ENCODE peak calls at places on chromosomes 6 and 20, in seven cellular contexts. Z is H1, R is K562, Q is HepG2, K is GM12892, N is SK-N-SH, U is GM12878. E is an unnamed sample.

GRCh38 chr20:42432931-42433330 is 756.8 kb downstream of the PTPRT start:
- DNase-seq in K (no peak), U (no peak), N (no peak), Q (no peak), R (no peak), Z (no peak), E (no peak)

GRCh38 chr6:30749554-30750378 is 5.4 kb upstream of the IER3 start:
- DNase-seq in R (no peak), Q (peak; percentile 65), N (no peak), K (no peak), U (no peak), Z (no peak), E (no peak)

GRCh38 chr6:80608881-80609280 is 502.4 kb downstream of the BCKDHB start:
- DNase-seq in R (no peak), Q (no peak), N (no peak), K (no peak), U (no peak), Z (no peak), E (no peak)

GRCh38 chr20:17878912-17879602 is 89.5 kb downstream of the SNX5 start:
- DNase-seq in R (no peak), N (no peak), U (no peak), K (no peak), Z (no peak), Q (no peak), E (no peak)

GRCh38 chr20:64108731-64109389 is 1.5 kb upstream of the NPBWR2 start:
- DNase-seq in U (no peak), R (no peak), K (no peak), Q (no peak), Z (no peak), N (no peak), E (no peak)

GRCh38 chr6:44771647-44772415 is 384.3 kb downstream of the CDC5L start:
- DNase-seq in U (no peak), K (no peak), N (no peak), Q (no peak), Z (no peak), R (no peak), E (no peak)

GRCh38 chr6:163164175-163164900 is 250.2 kb upstream of the QKI start:
- DNase-seq in K (no peak), N (no peak), U (no peak), Q (no peak), Z (no peak), R (no peak), E (no peak)

GRCh38 chr6:72464791-72465691 is 156.8 kb upstream of the KCNQ5 start:
- DNase-seq in Q (no peak), R (peak; percentile 35), N (no peak), Z (no peak), K (no peak), U (no peak), E (no peak)

GRCh38 chr6:154318711-154319110 is 37.9 kb downstream of the IPCEF1 start:
- DNase-seq in N (peak; percentile 19), Q (no peak), R (no peak), Z (no peak), K (no peak), U (no peak), E (no peak)

GRCh38 chr6:108793449-108794134 is 54.6 kb upstream of the ARMC2 start:
- DNase-seq in Q (peak; percentile 17), R (no peak), U (no peak), N (peak; percentile 43), Z (no peak), K (no peak), E (no peak)

GRCh38 chr6:54846857-54847721 is 518 bp downstream of the FAM83B start:
- DNase-seq in Q (no peak), U (no peak), K (no peak), R (no peak), N (no peak), Z (peak; percentile 65), E (no peak)

GRCh38 chr6:105759946-105760345 is 326.2 kb upstream of the PRDM1 start:
- DNase-seq in R (no peak), Q (no peak), K (no peak), N (no peak), U (no peak), Z (no peak), E (no peak)

GRCh38 chr20:38004416-38004815 is 28.8 kb downstream of the TTI1 start:
- DNase-seq in K (no peak), Z (no peak), R (no peak), U (no peak), Q (no peak), N (no peak), E (no peak)

GRCh38 chr20:52983726-52984450 is 11.7 kb downstream of the TSHZ2 start:
- DNase-seq in Q (no peak), N (no peak), Z (peak; percentile 53), U (no peak), R (no peak), K (no peak), E (no peak)

GRCh38 chr6:80022803-80023202 is 18.4 kb downstream of the TTK start:
- DNase-seq in Q (no peak), U (no peak), Z (no peak), K (no peak), R (no peak), N (no peak), E (no peak)

GRCh38 chr20:13325033-13325432 is 104.0 kb downstream of the ISM1 start:
- DNase-seq in Q (peak; percentile 74), R (peak; percentile 34), Z (peak; percentile 74), K (no peak), U (no peak), N (peak; percentile 38), E (no peak)

GRCh38 chr6:132357120-132357519 is 44.2 kb downstream of the MOXD1 start:
- DNase-seq in Z (no peak), R (no peak), U (no peak), N (no peak), Q (no peak), K (no peak), E (no peak)

GRCh38 chr6:45812937-45813336 is 202.7 kb downstream of the CLIC5 start:
- DNase-seq in N (no peak), Q (no peak), R (no peak), U (no peak), Z (no peak), K (no peak), E (no peak)

GRCh38 chr6:68054776-68055175 is 580.3 kb upstream of the ADGRB3 start:
- DNase-seq in U (no peak), R (no peak), K (no peak), Q (no peak), N (no peak), Z (no peak), E (no peak)

GRCh38 chr20:58752565-58752964 is 60.0 kb downstream of the NPEPL1 start:
- DNase-seq in Q (no peak), N (no peak), K (no peak), Z (no peak), U (no peak), R (no peak), E (no peak)

GRCh38 chr6:120671519-120671918 is 662.8 kb downstream of the TBC1D32 start:
- DNase-seq in Z (peak; percentile 45), K (no peak), U (no peak), N (no peak), Q (peak; percentile 3), R (no peak), E (no peak)

GRCh38 chr6:35327349-35328027 is 14.9 kb upstream of the PPARD start:
- DNase-seq in U (no peak), N (peak; percentile 69), Z (peak; percentile 79), Q (peak; percentile 71), R (peak; percentile 73), K (peak; percentile 51), E (no peak)

GRCh38 chr6:42572523-42572922 is 8.7 kb downstream of the UBR2 start:
- DNase-seq in R (no peak), Z (no peak), U (peak; percentile 87), N (no peak), Q (no peak), K (no peak), E (no peak)

GRCh38 chr20:48298851-48299484 is 513.7 kb upstream of the SULF2 start:
- DNase-seq in N (peak; percentile 71), U (no peak), K (no peak), Q (peak; percentile 73), Z (no peak), R (no peak), E (no peak)

DNA sequence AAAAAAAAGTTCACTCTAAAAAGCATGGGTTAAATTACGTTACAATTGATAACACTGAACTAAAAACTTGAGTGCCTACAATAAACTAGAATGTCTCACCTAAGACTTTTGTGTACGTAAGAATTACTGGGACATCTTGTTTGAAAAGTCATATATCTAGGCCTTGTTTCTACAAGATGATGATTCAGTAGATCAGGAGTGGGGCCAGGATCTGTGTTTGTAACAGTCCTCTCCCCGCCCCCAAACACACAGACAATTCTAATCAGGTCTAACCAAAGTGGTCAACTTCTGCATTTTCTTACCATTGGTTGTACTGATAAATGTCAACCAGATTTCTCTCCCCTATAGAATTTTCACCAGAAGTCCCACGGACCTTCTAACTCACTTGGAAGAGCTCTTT is 56.9 kb downstream of the RAMACL start:
- DNase-seq in R (no peak), U (no peak), K (no peak), Z (no peak), Q (no peak), N (no peak), E (no peak)
- TF ChIP-seq TAF1 in R (no peak), U (no peak), K (no peak), Z (no peak), Q (no peak), N (no peak), E (no peak)

GRCh38 chr6:138489846-138490245 is 9.4 kb downstream of the NHSL1 start:
- DNase-seq in U (no peak), Q (no peak), R (no peak), K (no peak), N (no peak), Z (no peak), E (no peak)
- TF ChIP-seq POLR2AphosphoS5 in U (no peak), Q (no peak), R (no peak), K (no peak), N (no peak), Z (no peak), E (no peak)

DNA sequence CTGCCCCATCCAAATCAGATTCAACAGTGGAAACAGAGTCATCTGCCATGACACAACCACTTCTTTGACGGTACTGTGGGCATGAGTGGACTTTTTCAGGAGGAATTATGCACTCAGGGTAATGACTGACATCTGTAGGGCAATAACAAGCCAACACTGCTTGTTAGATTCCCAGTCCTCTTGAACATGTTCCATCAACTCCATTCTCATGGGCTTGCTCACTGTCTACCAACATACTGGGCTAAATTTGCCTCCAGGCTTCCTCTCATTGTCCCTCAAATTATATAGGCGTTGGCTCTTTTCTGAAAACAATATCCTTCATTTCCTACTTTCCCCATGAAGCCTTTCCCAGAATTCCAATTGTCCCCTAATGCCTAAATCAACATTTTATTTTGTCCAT is 43.1 kb downstream of the ANKEF1 start:
- DNase-seq in R (no peak), Z (no peak), Q (no peak), K (no peak), U (no peak), N (no peak), E (no peak)
- TF ChIP-seq TAF1 in R (no peak), Z (no peak), Q (no peak), K (no peak), U (no peak), N (no peak), E (no peak)

DNA sequence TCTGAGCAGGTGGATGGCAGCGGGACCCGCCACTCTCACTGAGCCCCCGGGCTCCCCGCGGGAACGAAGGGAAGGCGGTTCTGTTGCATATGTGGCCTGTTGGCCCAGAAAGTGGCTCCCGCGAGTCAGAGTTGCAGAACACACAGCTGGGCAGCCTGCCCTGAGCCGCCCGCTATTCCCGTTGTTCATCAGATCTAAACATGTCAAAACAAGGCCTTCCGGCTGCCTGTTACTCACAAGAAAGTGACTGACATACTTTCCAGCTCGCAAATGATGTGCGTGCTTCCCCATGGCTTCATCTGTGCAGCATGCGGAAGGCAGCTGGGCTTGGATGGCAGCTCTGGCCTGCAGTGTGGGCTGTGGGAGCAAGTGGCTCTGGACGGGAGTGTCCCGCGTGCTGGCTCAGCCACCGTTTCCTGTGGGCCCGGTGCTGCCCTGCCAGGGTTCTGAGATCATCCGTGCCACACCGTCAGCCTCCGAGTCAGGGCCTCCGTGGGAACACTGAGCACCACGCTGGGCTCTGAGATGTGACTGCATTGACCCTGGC is 227.3 kb downstream of the ERMARD start:
- DNase-seq in R (no peak), Z (no peak), N (no peak), K (no peak), U (no peak), Q (no peak), E (no peak)
- TF ChIP-seq POLR2AphosphoS5 in R (no peak), Z (no peak), N (no peak), K (no peak), U (no peak), Q (no peak), E (no peak)